ENCODE peak calls at places on chromosome 1, in five cellular contexts. O is GM23248, K is NCI-H774, H is hepatic stellate cell, F is mesendoderm. A is an unnamed sample.

GRCh38 chr1:33764149-33764548 is 99.7 kb upstream of the HMGB4 start:
- DNase-seq in F (no peak), O (no peak), H (no peak), K (no peak), A (no peak)

GRCh38 chr1:197776348-197777082 is 1.2 kb upstream of the DENND1B start:
- DNase-seq in O (peak), F (no peak), K (no peak), H (peak), A (no peak)

GRCh38 chr1:192802406-192802805 is 6.4 kb upstream of the RGS2 start:
- DNase-seq in F (no peak), K (no peak), H (no peak), O (no peak), A (no peak)

GRCh38 chr1:47635597-47635996 is 197.8 kb downstream of the FOXD2 start:
- DNase-seq in K (no peak), H (no peak), O (peak), F (no peak), A (no peak)

GRCh38 chr1:201895120-201895665 is 6.5 kb downstream of the SHISA4 start:
- DNase-seq in O (no peak), K (no peak), F (no peak), H (no peak), A (no peak)

GRCh38 chr1:36176151-36176949 is 20.4 kb downstream of the MAP7D1 start:
- DNase-seq in F (peak), K (no peak), H (no peak), O (no peak), A (no peak)

GRCh38 chr1:108858541-108858940 is 1.6 kb upstream of the AKNAD1 start:
- DNase-seq in O (no peak), H (no peak), F (no peak), K (no peak), A (no peak)

GRCh38 chr1:243325305-243325890 is 69.6 kb downstream of the SDCCAG8 start:
- DNase-seq in O (peak), F (peak), H (peak), K (peak), A (peak)

GRCh38 chr1:110798691-110799256 is 74.2 kb upstream of the CD53 start:
- DNase-seq in H (no peak), O (no peak), K (peak), F (no peak), A (no peak)

GRCh38 chr1:153919879-153920852 is 2.6 kb downstream of the GATAD2B start:
- DNase-seq in K (no peak), O (peak), F (peak), H (peak), A (no peak)